ENCODE peak calls at places on chromosomes 6 and 20, in nine cellular contexts. Y, B, P, U, R, O, Q, W and K are unnamed samples.

GRCh38 chr6:35919085-35919826 is 1.6 kb downstream of the SRPK1 start:
- DNase-seq in U (peak), R (peak), B (peak), O (no peak), Q (peak), Y (peak), P (no peak), W (no peak), K (peak)

GRCh38 chr6:148971027-148971927 is 224.4 kb downstream of the UST start:
- DNase-seq in W (no peak), B (no peak), Y (peak), R (no peak), O (no peak), P (no peak), Q (peak), U (peak), K (no peak)

GRCh38 chr20:859661-860294 is 26.3 kb downstream of the FAM110A start:
- DNase-seq in O (no peak), W (no peak), U (peak), B (no peak), P (no peak), R (no peak), Q (no peak), Y (peak), K (peak)

GRCh38 chr6:112539355-112539754 is 192.2 kb downstream of the RFPL4B start:
- DNase-seq in Q (no peak), W (no peak), R (no peak), B (no peak), P (no peak), O (no peak), Y (no peak), U (no peak), K (no peak)

GRCh38 chr6:135606392-135606791 is 108.9 kb upstream of the AHI1 start:
- DNase-seq in W (no peak), B (no peak), U (no peak), Q (no peak), P (no peak), Y (no peak), O (no peak), R (no peak), K (no peak)

GRCh38 chr6:117919775-117920492 is 12.9 kb downstream of the SLC35F1 start:
- DNase-seq in U (no peak), W (no peak), Y (peak), O (peak), B (no peak), R (no peak), Q (peak), P (no peak), K (no peak)

GRCh38 chr20:48490976-48491657 is 336.7 kb downstream of the PREX1 start:
- DNase-seq in P (no peak), Q (no peak), B (no peak), R (no peak), W (no peak), U (no peak), O (no peak), Y (no peak), K (no peak)

GRCh38 chr20:1830240-1830639 is 65.0 kb upstream of the SIRPA start:
- DNase-seq in O (no peak), Y (peak), R (no peak), P (peak), U (peak), Q (peak), W (peak), B (no peak), K (peak)

GRCh38 chr6:68082086-68082485 is 553.0 kb upstream of the ADGRB3 start:
- DNase-seq in P (no peak), R (no peak), B (no peak), U (no peak), O (no peak), Y (no peak), W (no peak), Q (no peak), K (no peak)

GRCh38 chr6:26234421-26235239 is 130.4 kb upstream of the BTN3A2 start:
- DNase-seq in Q (peak), Y (peak), P (no peak), O (peak), B (peak), U (peak), W (no peak), R (peak), K (peak)

GRCh38 chr6:2963756-2964155 is 7.6 kb downstream of the SERPINB6 start:
- DNase-seq in R (no peak), W (no peak), P (no peak), Y (no peak), B (no peak), Q (no peak), O (no peak), U (peak), K (no peak)

GRCh38 chr20:21607971-21608735 is 94.3 kb upstream of the NKX2-2 start:
- DNase-seq in Q (no peak), W (no peak), U (peak), P (no peak), Y (no peak), O (no peak), R (no peak), B (no peak), K (no peak)

GRCh38 chr6:169328112-169328801 is 74.6 kb upstream of the THBS2 start:
- DNase-seq in Q (peak), U (no peak), O (no peak), W (no peak), P (no peak), Y (peak), B (no peak), R (no peak), K (peak)

GRCh38 chr6:144195671-144196070 is 45.4 kb downstream of the STX11 start:
- DNase-seq in Q (peak), O (no peak), W (no peak), B (no peak), U (peak), R (no peak), Y (no peak), P (no peak), K (peak)

GRCh38 chr20:63074182-63074581 is 67.4 kb upstream of the BHLHE23 start:
- DNase-seq in B (no peak), P (no peak), Q (no peak), Y (no peak), R (no peak), U (no peak), W (no peak), O (no peak), K (no peak)

GRCh38 chr6:5471637-5472430 is 210.5 kb downstream of the FARS2 start:
- DNase-seq in Y (no peak), P (no peak), R (peak), O (peak), Q (peak), U (peak), W (no peak), B (no peak), K (no peak)

GRCh38 chr6:156953478-156954146 is 176.4 kb downstream of the ARID1B start:
- DNase-seq in B (no peak), W (peak), U (peak), O (no peak), Y (peak), P (peak), Q (peak), R (peak), K (peak)

GRCh38 chr20:52242237-52243230 is 51.0 kb upstream of the ZFP64 start:
- DNase-seq in O (no peak), U (peak), B (peak), P (no peak), Q (peak), Y (peak), W (no peak), R (peak), K (no peak)

GRCh38 chr20:1273366-1273765 is 7.3 kb downstream of the SNPH start:
- DNase-seq in U (no peak), P (no peak), Y (no peak), W (no peak), B (no peak), Q (no peak), R (no peak), O (no peak), K (no peak)

GRCh38 chr6:20771427-20771826 is 237.2 kb downstream of the CDKAL1 start:
- DNase-seq in U (no peak), B (no peak), Y (no peak), P (no peak), O (peak), Q (no peak), W (no peak), R (no peak), K (no peak)

GRCh38 chr6:150689900-150690590 is 90.4 kb downstream of the PLEKHG1 start:
- DNase-seq in P (no peak), Y (no peak), W (no peak), U (no peak), Q (no peak), B (no peak), R (peak), O (no peak), K (no peak)

GRCh38 chr6:69937402-69938131 is 71.2 kb downstream of the COL19A1 start:
- DNase-seq in B (no peak), R (no peak), P (no peak), O (no peak), Q (no peak), W (no peak), Y (no peak), U (no peak), K (no peak)

GRCh38 chr6:137661601-137662000 is 167.4 kb upstream of the OLIG3 start:
- DNase-seq in U (peak), R (peak), Q (peak), O (peak), B (peak), Y (peak), P (no peak), W (no peak), K (peak)

GRCh38 chr6:11218827-11219826 is 13.3 kb downstream of the NEDD9 start:
- DNase-seq in B (no peak), P (no peak), R (peak), O (no peak), Q (peak), Y (no peak), W (no peak), U (peak), K (no peak)

GRCh38 chr6:105279463-105279862 is 99.6 kb upstream of the POPDC3 start:
- DNase-seq in W (no peak), B (no peak), Q (no peak), R (no peak), Y (no peak), U (no peak), O (no peak), P (no peak), K (no peak)

GRCh38 chr20:5000263-5001173 is 792 bp downstream of the SLC23A2 start:
- DNase-seq in Y (peak), B (peak), U (no peak), O (peak), W (no peak), R (no peak), P (no peak), Q (no peak), K (no peak)

GRCh38 chr20:41627611-41628244 is 9.6 kb upstream of the CHD6 start:
- DNase-seq in P (no peak), W (no peak), Q (no peak), O (no peak), B (no peak), R (no peak), Y (no peak), U (no peak), K (no peak)

GRCh38 chr6:133837801-133838349 is 51.0 kb upstream of the TCF21 start:
- DNase-seq in B (peak), Y (peak), R (peak), O (peak), W (peak), P (no peak), U (peak), Q (peak), K (peak)
- H2AFZ ChIP-seq in B (peak), Y (peak), R (peak), O (peak), W (peak), P (peak), U (peak), Q (no peak), K (peak)

GRCh38 chr20:18634501-18634900 is 46.6 kb downstream of the DTD1 start:
- DNase-seq in R (no peak), P (no peak), W (no peak), B (no peak), Y (no peak), O (no peak), U (no peak), Q (no peak), K (no peak)

GRCh38 chr20:18638768-18639167 is 50.9 kb downstream of the DTD1 start:
- DNase-seq in P (no peak), W (no peak), Q (peak), Y (peak), O (no peak), U (no peak), R (no peak), B (no peak), K (no peak)

GRCh38 chr20:18639501-18639979 is 51.7 kb downstream of the DTD1 start:
- DNase-seq in Y (no peak), U (no peak), Q (no peak), O (no peak), B (no peak), P (no peak), R (no peak), W (no peak), K (no peak)

GRCh38 chr20:18633411-18633810 is 45.6 kb downstream of the DTD1 start:
- DNase-seq in Q (no peak), R (no peak), U (no peak), B (no peak), P (no peak), Y (no peak), O (no peak), W (no peak), K (no peak)

GRCh38 chr20:18637296-18637695 is 49.4 kb downstream of the DTD1 start:
- DNase-seq in P (no peak), W (no peak), Y (no peak), U (no peak), B (no peak), R (no peak), Q (no peak), O (no peak), K (no peak)
- H3K9ac ChIP-seq in P (no peak), W (no peak), Y (no peak), U (no peak), B (no peak), R (no peak), Q (no peak), O (no peak), K (no peak)

GRCh38 chr20:38166707-38167233 is 1.7 kb upstream of the TGM2 start:
- DNase-seq in W (no peak), U (no peak), R (no peak), B (no peak), P (no peak), O (no peak), Y (no peak), Q (no peak), K (no peak)

GRCh38 chr20:38164624-38165088 is 414 bp downstream of the TGM2 start:
- DNase-seq in R (no peak), Y (no peak), B (no peak), P (no peak), W (no peak), U (no peak), O (no peak), Q (no peak), K (no peak)

GRCh38 chr20:38165089-38165965 is at the start of gene TGM2:
- DNase-seq in R (peak), Y (peak), P (no peak), O (peak), W (no peak), U (peak), Q (peak), B (peak), K (peak)

GRCh38 chr20:38167466-38167850 is 2.4 kb upstream of the TGM2 start:
- DNase-seq in Q (no peak), O (no peak), Y (no peak), W (no peak), R (no peak), P (no peak), U (no peak), B (no peak), K (no peak)

GRCh38 chr20:38165966-38166706 is 1.1 kb upstream of the TGM2 start:
- DNase-seq in U (no peak), Y (no peak), W (no peak), B (no peak), P (no peak), O (no peak), R (peak), Q (peak), K (peak)
- H2AFZ ChIP-seq in U (no peak), Y (no peak), W (no peak), B (no peak), P (peak), O (no peak), R (peak), Q (no peak), K (peak)

GRCh38 chr20:24489631-24490260 is 20.3 kb downstream of the SYNDIG1 start:
- DNase-seq in P (no peak), R (no peak), Q (no peak), W (no peak), B (no peak), O (peak), U (no peak), Y (no peak), K (no peak)
- H3K9ac ChIP-seq in P (no peak), R (no peak), Q (no peak), W (no peak), B (no peak), O (no peak), U (no peak), Y (no peak), K (no peak)

DNA sequence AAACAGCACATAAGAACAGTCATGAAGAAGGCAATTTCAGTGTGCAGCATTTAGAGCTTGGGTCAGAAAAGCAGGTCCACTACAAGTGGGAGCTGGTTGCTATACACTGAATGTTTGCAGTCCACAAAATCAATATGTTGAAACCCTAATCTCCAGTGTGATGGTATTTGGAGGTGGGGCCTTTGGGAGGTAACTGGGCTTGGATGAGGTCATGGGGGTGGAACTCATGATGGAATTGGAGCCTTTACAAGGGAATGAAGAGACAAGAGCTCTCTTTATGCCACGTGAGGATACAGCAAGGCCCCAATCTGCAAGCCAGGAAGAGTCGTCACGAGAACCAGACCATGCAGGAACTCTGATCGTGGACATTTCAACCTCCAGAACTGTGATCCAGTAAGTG is 216.7 kb upstream of the SLC35B3 start:
- DNase-seq in Y (no peak), Q (no peak), U (no peak), P (no peak), W (no peak), O (no peak), R (no peak), B (no peak), K (no peak)
- H2AFZ ChIP-seq in Y (no peak), Q (no peak), U (no peak), P (no peak), W (no peak), O (no peak), R (no peak), B (no peak), K (no peak)

GRCh38 chr6:109239192-109239917 is 142.9 kb downstream of the CD164 start:
- DNase-seq in Y (peak), O (no peak), P (no peak), Q (no peak), B (no peak), W (no peak), R (no peak), U (peak), K (no peak)
- H3K9ac ChIP-seq in Y (peak), O (no peak), P (no peak), Q (no peak), B (no peak), W (no peak), R (no peak), U (no peak), K (no peak)

DNA sequence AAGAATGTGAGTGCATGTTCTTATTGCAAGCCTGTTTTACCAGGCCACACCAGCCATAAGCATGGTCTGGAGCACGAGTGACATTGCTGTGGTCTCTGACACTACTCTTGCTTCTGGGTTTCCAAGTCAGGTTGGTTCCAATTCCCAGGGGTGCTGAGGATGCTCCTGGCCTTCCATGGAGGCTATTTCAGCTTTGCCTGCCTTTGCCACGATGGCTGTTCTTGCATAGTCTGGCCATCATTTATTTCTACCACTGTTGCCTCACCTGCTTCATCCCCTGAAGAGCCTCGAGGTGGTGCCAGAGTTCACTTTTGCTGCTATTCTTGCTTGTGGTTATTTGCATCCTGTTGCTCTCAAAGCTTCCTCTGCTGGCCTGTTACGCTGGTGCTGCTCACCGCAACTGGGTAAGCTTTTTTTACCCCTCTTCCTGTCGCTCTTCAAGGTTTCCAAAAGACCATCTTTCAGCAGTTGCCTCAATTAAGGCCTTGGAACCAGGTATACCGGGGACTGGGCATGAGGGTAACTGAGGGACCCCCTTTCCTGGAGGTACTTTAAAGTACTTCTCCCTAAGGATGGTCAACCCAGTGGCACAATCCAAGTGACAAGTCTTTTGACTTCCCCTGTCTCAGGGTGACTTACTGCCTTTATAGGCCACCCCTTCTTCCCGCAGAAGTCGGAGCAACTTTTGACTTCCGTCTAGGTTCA is 64.5 kb downstream of the AKAP7 start:
- DNase-seq in U (peak), W (peak), P (peak), R (peak), Y (peak), Q (peak), O (peak), B (peak), K (peak)
- H2AFZ ChIP-seq in U (no peak), W (no peak), P (no peak), R (no peak), Y (peak), Q (no peak), O (no peak), B (peak), K (no peak)